ENCODE peak calls at places on chromosomes 16 and 17, in nine cellular contexts. One of them, this sample, is unnamed.

GRCh38 chr17:15351487-15351840 is 10.1 kb upstream of the TEKT3 start:
- DNase-seq in ovary: no peak
- DNase-seq in heart left ventricle: no peak
- DNase-seq in transverse colon: no peak
- DNase-seq in AG04450: no peak
- DNase-seq in lung: no peak
- DNase-seq in H7: no peak
- DNase-seq in small intestine: no peak
- DNase-seq in tibial nerve: no peak
- DNase-seq in this sample: no peak

GRCh38 chr17:7856081-7856791 is 1.1 kb downstream of the NAA38 start:
- DNase-seq in ovary: peak; percentile 83
- DNase-seq in heart left ventricle: peak; percentile 86
- DNase-seq in transverse colon: peak; percentile 80
- DNase-seq in AG04450: no peak
- DNase-seq in lung: no peak
- DNase-seq in H7: peak; percentile 58
- DNase-seq in small intestine: no peak
- DNase-seq in tibial nerve: peak; percentile 14
- DNase-seq in this sample: no peak

GRCh38 chr17:46916211-46916610 is 6.7 kb upstream of the GOSR2 start:
- DNase-seq in ovary: no peak
- DNase-seq in heart left ventricle: no peak
- DNase-seq in transverse colon: no peak
- DNase-seq in AG04450: no peak
- DNase-seq in lung: no peak
- DNase-seq in H7: no peak
- DNase-seq in small intestine: no peak
- DNase-seq in tibial nerve: no peak
- DNase-seq in this sample: peak; percentile 21

GRCh38 chr16:57795431-57795878 is 6.8 kb downstream of the KIFC3 start:
- DNase-seq in ovary: no peak
- DNase-seq in heart left ventricle: peak; percentile 41
- DNase-seq in transverse colon: peak; percentile 38
- DNase-seq in AG04450: no peak
- DNase-seq in lung: peak; percentile 60
- DNase-seq in H7: peak; percentile 90
- DNase-seq in small intestine: peak; percentile 67
- DNase-seq in tibial nerve: no peak
- DNase-seq in this sample: peak; percentile 41

GRCh38 chr17:57924677-57925076 is 30.5 kb downstream of the CUEDC1 start:
- DNase-seq in ovary: no peak
- DNase-seq in heart left ventricle: no peak
- DNase-seq in transverse colon: no peak
- DNase-seq in AG04450: no peak
- DNase-seq in lung: no peak
- DNase-seq in H7: no peak
- DNase-seq in small intestine: no peak
- DNase-seq in tibial nerve: no peak
- DNase-seq in this sample: no peak

GRCh38 chr16:13118091-13118490 is 216.7 kb downstream of the SHISA9 start:
- DNase-seq in ovary: no peak
- DNase-seq in heart left ventricle: no peak
- DNase-seq in transverse colon: no peak
- DNase-seq in AG04450: no peak
- DNase-seq in lung: no peak
- DNase-seq in H7: no peak
- DNase-seq in small intestine: no peak
- DNase-seq in tibial nerve: no peak
- DNase-seq in this sample: no peak

GRCh38 chr16:8828541-8829165 is 31.0 kb downstream of the PMM2 start:
- DNase-seq in ovary: no peak
- DNase-seq in heart left ventricle: no peak
- DNase-seq in transverse colon: no peak
- DNase-seq in AG04450: no peak
- DNase-seq in lung: no peak
- DNase-seq in H7: no peak
- DNase-seq in small intestine: no peak
- DNase-seq in tibial nerve: no peak
- DNase-seq in this sample: no peak

GRCh38 chr17:1473841-1474240 is 17.8 kb upstream of the CRK start:
- DNase-seq in ovary: no peak
- DNase-seq in heart left ventricle: no peak
- DNase-seq in transverse colon: no peak
- DNase-seq in AG04450: no peak
- DNase-seq in lung: no peak
- DNase-seq in H7: no peak
- DNase-seq in small intestine: no peak
- DNase-seq in tibial nerve: no peak
- DNase-seq in this sample: no peak

GRCh38 chr17:17694229-17695081 is 13.2 kb downstream of the RAI1 start:
- DNase-seq in ovary: peak; percentile 88
- DNase-seq in heart left ventricle: peak; percentile 87
- DNase-seq in transverse colon: peak; percentile 76
- DNase-seq in AG04450: no peak
- DNase-seq in lung: peak; percentile 54
- DNase-seq in H7: peak; percentile 98
- DNase-seq in small intestine: peak; percentile 60
- DNase-seq in tibial nerve: peak; percentile 52
- DNase-seq in this sample: peak; percentile 70

GRCh38 chr16:49441366-49441780 is 67.8 kb downstream of the C16orf78 start:
- DNase-seq in ovary: peak; percentile 46
- DNase-seq in heart left ventricle: peak; percentile 71
- DNase-seq in transverse colon: peak; percentile 76
- DNase-seq in AG04450: no peak
- DNase-seq in lung: peak; percentile 30
- DNase-seq in H7: peak; percentile 89
- DNase-seq in small intestine: peak; percentile 54
- DNase-seq in tibial nerve: no peak
- DNase-seq in this sample: no peak

GRCh38 chr17:6455321-6455705 is 11.1 kb downstream of the PIMREG start:
- DNase-seq in ovary: peak; percentile 71
- DNase-seq in heart left ventricle: peak; percentile 43
- DNase-seq in transverse colon: peak; percentile 62
- DNase-seq in AG04450: no peak
- DNase-seq in lung: no peak
- DNase-seq in H7: peak; percentile 89
- DNase-seq in small intestine: peak; percentile 61
- DNase-seq in tibial nerve: no peak
- DNase-seq in this sample: peak; percentile 14

GRCh38 chr16:88759976-88760350 is 25.1 kb downstream of the PIEZO1 start:
- DNase-seq in ovary: no peak
- DNase-seq in heart left ventricle: no peak
- DNase-seq in transverse colon: no peak
- DNase-seq in AG04450: no peak
- DNase-seq in lung: no peak
- DNase-seq in H7: no peak
- DNase-seq in small intestine: no peak
- DNase-seq in tibial nerve: no peak
- DNase-seq in this sample: no peak

GRCh38 chr16:56259425-56259779 is 68.1 kb downstream of the GNAO1 start:
- DNase-seq in ovary: no peak
- DNase-seq in heart left ventricle: no peak
- DNase-seq in transverse colon: no peak
- DNase-seq in AG04450: no peak
- DNase-seq in lung: no peak
- DNase-seq in H7: no peak
- DNase-seq in small intestine: no peak
- DNase-seq in tibial nerve: no peak
- DNase-seq in this sample: no peak

GRCh38 chr17:58391302-58391984 is 25.9 kb downstream of the RNF43 start:
- DNase-seq in ovary: no peak
- DNase-seq in heart left ventricle: no peak
- DNase-seq in transverse colon: peak; percentile 93
- DNase-seq in AG04450: no peak
- DNase-seq in lung: peak; percentile 92
- DNase-seq in H7: no peak
- DNase-seq in small intestine: peak; percentile 98
- DNase-seq in tibial nerve: no peak
- DNase-seq in this sample: peak; percentile 20

GRCh38 chr17:17865035-17865434 is 28.2 kb upstream of the SREBF1 start:
- DNase-seq in ovary: no peak
- DNase-seq in heart left ventricle: no peak
- DNase-seq in transverse colon: no peak
- DNase-seq in AG04450: no peak
- DNase-seq in lung: no peak
- DNase-seq in H7: no peak
- DNase-seq in small intestine: no peak
- DNase-seq in tibial nerve: no peak
- DNase-seq in this sample: no peak

DNA sequence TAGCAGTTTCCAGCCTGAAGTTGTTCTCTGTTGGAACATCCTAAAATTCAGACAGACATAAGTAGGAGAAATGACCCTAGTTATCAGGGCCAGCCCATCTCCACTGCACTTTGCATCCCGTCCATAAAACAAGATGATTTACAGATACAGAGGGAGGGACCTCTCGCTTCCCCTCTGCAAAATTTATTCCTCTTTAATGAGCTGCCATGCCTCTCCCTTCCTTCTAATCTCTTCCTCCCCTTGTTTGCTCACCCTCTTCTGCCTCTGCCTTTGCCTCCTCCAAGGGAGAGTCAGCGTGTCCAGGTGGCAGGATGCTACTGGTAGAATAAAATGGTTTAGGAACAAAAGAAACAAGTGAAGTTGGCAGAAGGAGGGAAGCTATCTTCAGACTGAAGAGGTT is 351.3 kb downstream of the SOX9 start:
- DNase-seq in ovary: no peak
- DNase-seq in heart left ventricle: no peak
- DNase-seq in transverse colon: no peak
- DNase-seq in AG04450: no peak
- DNase-seq in lung: no peak
- DNase-seq in H7: no peak
- DNase-seq in small intestine: no peak
- DNase-seq in tibial nerve: no peak
- DNase-seq in this sample: no peak
- H3K4me3 ChIP-seq in ovary: no peak overlapping the region
- H3K4me3 ChIP-seq in heart left ventricle: no peak overlapping the region
- H3K4me3 ChIP-seq in transverse colon: no peak overlapping the region
- H3K4me3 ChIP-seq in AG04450: no peak overlapping the region
- H3K4me3 ChIP-seq in lung: no peak overlapping the region
- H3K4me3 ChIP-seq in H7: no peak overlapping the region
- H3K4me3 ChIP-seq in small intestine: no peak overlapping the region
- H3K4me3 ChIP-seq in tibial nerve: no peak overlapping the region
- H3K4me3 ChIP-seq in this sample: no peak overlapping the region

DNA sequence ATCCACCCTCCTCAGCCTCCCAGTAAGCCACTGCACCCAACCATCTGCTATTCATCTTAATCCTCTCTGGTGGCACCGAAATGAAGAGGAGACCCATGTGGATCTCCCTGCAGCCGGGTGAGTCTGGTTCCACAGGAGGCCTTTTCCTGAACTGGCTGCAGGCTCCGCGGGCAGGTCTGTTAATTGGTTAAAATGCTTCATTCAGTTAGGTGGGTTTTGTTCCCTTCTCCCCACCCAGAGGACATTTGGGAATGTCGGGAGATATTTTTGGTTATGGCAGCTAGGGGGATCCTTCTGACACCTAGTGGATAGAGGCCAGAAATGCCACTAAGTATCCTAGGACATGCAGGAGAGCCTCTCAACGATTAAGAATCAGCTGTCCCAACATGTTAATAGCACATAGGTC is 16.7 kb downstream of the C16orf54 start:
- DNase-seq in ovary: peak; percentile 13
- DNase-seq in heart left ventricle: no peak
- DNase-seq in transverse colon: no peak
- DNase-seq in AG04450: peak; percentile 4
- DNase-seq in lung: no peak
- DNase-seq in H7: peak; percentile 68
- DNase-seq in small intestine: peak; percentile 48
- DNase-seq in tibial nerve: no peak
- DNase-seq in this sample: peak; percentile 27
- H3K4me3 ChIP-seq in ovary: no peak overlapping the region
- H3K4me3 ChIP-seq in heart left ventricle: no peak overlapping the region
- H3K4me3 ChIP-seq in transverse colon: no peak overlapping the region
- H3K4me3 ChIP-seq in AG04450: no peak overlapping the region
- H3K4me3 ChIP-seq in lung: no peak overlapping the region
- H3K4me3 ChIP-seq in H7: no peak overlapping the region
- H3K4me3 ChIP-seq in small intestine: peak overlapping the region; percentile 14
- H3K4me3 ChIP-seq in tibial nerve: no peak overlapping the region
- H3K4me3 ChIP-seq in this sample: no peak overlapping the region

GRCh38 chr16:87380875-87381274 is 2.7 kb downstream of the FBXO31 start:
- DNase-seq in ovary: no peak
- DNase-seq in heart left ventricle: no peak
- DNase-seq in transverse colon: no peak
- DNase-seq in AG04450: no peak
- DNase-seq in lung: no peak
- DNase-seq in H7: no peak
- DNase-seq in small intestine: peak; percentile 72
- DNase-seq in tibial nerve: no peak
- DNase-seq in this sample: no peak

GRCh38 chr16:87382023-87382785 is 1.4 kb downstream of the FBXO31 start:
- DNase-seq in ovary: no peak
- DNase-seq in heart left ventricle: no peak
- DNase-seq in transverse colon: peak; percentile 35
- DNase-seq in AG04450: no peak
- DNase-seq in lung: no peak
- DNase-seq in H7: no peak
- DNase-seq in small intestine: peak; percentile 57
- DNase-seq in tibial nerve: no peak
- DNase-seq in this sample: no peak

GRCh38 chr16:87376660-87377059 is 6.9 kb downstream of the FBXO31 start:
- DNase-seq in ovary: no peak
- DNase-seq in heart left ventricle: peak; percentile 17
- DNase-seq in transverse colon: no peak
- DNase-seq in AG04450: no peak
- DNase-seq in lung: no peak
- DNase-seq in H7: no peak
- DNase-seq in small intestine: no peak
- DNase-seq in tibial nerve: no peak
- DNase-seq in this sample: no peak

GRCh38 chr16:87383522-87384161 is at the start of gene FBXO31:
- DNase-seq in ovary: peak; percentile 93
- DNase-seq in heart left ventricle: peak; percentile 95
- DNase-seq in transverse colon: peak; percentile 93
- DNase-seq in AG04450: peak; percentile 88
- DNase-seq in lung: peak; percentile 84
- DNase-seq in H7: peak; percentile 98
- DNase-seq in small intestine: peak; percentile 75
- DNase-seq in tibial nerve: peak; percentile 82
- DNase-seq in this sample: peak; percentile 80

DNA sequence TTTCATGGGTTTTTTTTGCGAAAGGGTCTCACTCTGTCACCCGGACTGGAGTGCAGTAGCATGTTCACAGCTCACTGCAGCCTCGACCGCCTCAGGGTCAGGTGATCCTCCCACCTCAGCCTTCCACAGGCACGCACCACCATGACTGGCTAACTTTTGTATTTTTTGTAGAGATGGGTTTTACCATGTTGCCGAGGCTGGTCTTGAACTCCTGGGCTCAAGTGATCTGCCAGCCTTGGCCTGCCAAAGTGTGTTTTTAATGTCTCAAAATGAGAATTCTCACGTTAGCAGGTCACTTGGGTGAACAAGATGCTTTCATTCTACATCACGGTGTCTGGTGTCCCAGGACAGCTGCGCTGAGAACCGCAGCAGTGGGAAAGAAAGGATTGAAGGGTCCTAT is 3.2 kb downstream of the FBXO31 start:
- DNase-seq in ovary: no peak
- DNase-seq in heart left ventricle: no peak
- DNase-seq in transverse colon: no peak
- DNase-seq in AG04450: no peak
- DNase-seq in lung: no peak
- DNase-seq in H7: no peak
- DNase-seq in small intestine: no peak
- DNase-seq in tibial nerve: no peak
- DNase-seq in this sample: no peak
- H3K4me3 ChIP-seq in ovary: no peak overlapping the region
- H3K4me3 ChIP-seq in heart left ventricle: peak overlapping the region; percentile 69
- H3K4me3 ChIP-seq in transverse colon: no peak overlapping the region
- H3K4me3 ChIP-seq in AG04450: peak overlapping the region; percentile 76
- H3K4me3 ChIP-seq in lung: no peak overlapping the region
- H3K4me3 ChIP-seq in H7: no peak overlapping the region
- H3K4me3 ChIP-seq in small intestine: no peak overlapping the region
- H3K4me3 ChIP-seq in tibial nerve: no peak overlapping the region
- H3K4me3 ChIP-seq in this sample: no peak overlapping the region

GRCh38 chr17:30970757-30971567 is at the start of gene RNF135:
- DNase-seq in ovary: peak; percentile 83
- DNase-seq in heart left ventricle: peak; percentile 91
- DNase-seq in transverse colon: peak; percentile 88
- DNase-seq in AG04450: peak; percentile 59
- DNase-seq in lung: peak; percentile 87
- DNase-seq in H7: peak; percentile 92
- DNase-seq in small intestine: peak; percentile 90
- DNase-seq in tibial nerve: peak; percentile 72
- DNase-seq in this sample: peak; percentile 81
- H3K4me3 ChIP-seq in ovary: peak within 1 kb of the TSS; percentile 60
- H3K4me3 ChIP-seq in heart left ventricle: peak within 1 kb of the TSS; percentile 72
- H3K4me3 ChIP-seq in transverse colon: peak within 1 kb of the TSS; percentile 70
- H3K4me3 ChIP-seq in AG04450: peak within 1 kb of the TSS; percentile 71
- H3K4me3 ChIP-seq in lung: peak within 1 kb of the TSS; percentile 89
- H3K4me3 ChIP-seq in H7: peak within 1 kb of the TSS; percentile 65
- H3K4me3 ChIP-seq in small intestine: peak within 1 kb of the TSS; percentile 70
- H3K4me3 ChIP-seq in tibial nerve: peak within 1 kb of the TSS; percentile 94
- H3K4me3 ChIP-seq in this sample: peak within 1 kb of the TSS; percentile 74